ENCODE peak calls at places on chromosomes 11 and 22, in five cellular contexts. One of them, this sample, is unnamed.

GRCh38 chr11:27718346-27718852 is 18.1 kb upstream of the BDNF start:
- DNase-seq in SK-N-DZ: peak
- DNase-seq in activated T-cell treated with anti-CD3 and anti-CD28 coated beads, Interleukin-2, amount 50 U/mL, for 72 hours: no peak
- DNase-seq in upper lobe of right lung: no peak
- DNase-seq in T-helper 1 cell: no peak
- DNase-seq in this sample: peak

GRCh38 chr11:1767399-1768140 is 3.8 kb upstream of the CTSD start:
- DNase-seq in activated T-cell treated with anti-CD3 and anti-CD28 coated beads, Interleukin-2, amount 50 U/mL, for 72 hours: no peak
- DNase-seq in SK-N-DZ: no peak
- DNase-seq in T-helper 1 cell: no peak
- DNase-seq in upper lobe of right lung: peak
- DNase-seq in this sample: no peak

GRCh38 chr22:49312601-49313000 is 515.1 kb downstream of the BRD1 start:
- DNase-seq in SK-N-DZ: no peak
- DNase-seq in activated T-cell treated with anti-CD3 and anti-CD28 coated beads, Interleukin-2, amount 50 U/mL, for 72 hours: no peak
- DNase-seq in upper lobe of right lung: no peak
- DNase-seq in T-helper 1 cell: no peak
- DNase-seq in this sample: no peak

GRCh38 chr11:124114942-124115781 is at the start of gene VWA5A:
- DNase-seq in activated T-cell treated with anti-CD3 and anti-CD28 coated beads, Interleukin-2, amount 50 U/mL, for 72 hours: peak
- DNase-seq in upper lobe of right lung: peak
- DNase-seq in T-helper 1 cell: peak
- DNase-seq in SK-N-DZ: peak
- DNase-seq in this sample: peak

GRCh38 chr11:75450826-75451783 is 18.1 kb upstream of the KLHL35 start:
- DNase-seq in upper lobe of right lung: no peak
- DNase-seq in T-helper 1 cell: peak
- DNase-seq in SK-N-DZ: no peak
- DNase-seq in activated T-cell treated with anti-CD3 and anti-CD28 coated beads, Interleukin-2, amount 50 U/mL, for 72 hours: peak
- DNase-seq in this sample: no peak

GRCh38 chr11:43282607-43283440 is 29.0 kb upstream of the API5 start:
- DNase-seq in activated T-cell treated with anti-CD3 and anti-CD28 coated beads, Interleukin-2, amount 50 U/mL, for 72 hours: peak
- DNase-seq in upper lobe of right lung: peak
- DNase-seq in SK-N-DZ: peak
- DNase-seq in T-helper 1 cell: peak
- DNase-seq in this sample: peak

GRCh38 chr11:130178441-130178971 is 18.9 kb downstream of the ST14 start:
- DNase-seq in SK-N-DZ: no peak
- DNase-seq in upper lobe of right lung: no peak
- DNase-seq in T-helper 1 cell: no peak
- DNase-seq in activated T-cell treated with anti-CD3 and anti-CD28 coated beads, Interleukin-2, amount 50 U/mL, for 72 hours: no peak
- DNase-seq in this sample: no peak

GRCh38 chr11:11608783-11609232 is 13.0 kb downstream of the GALNT18 start:
- DNase-seq in T-helper 1 cell: no peak
- DNase-seq in SK-N-DZ: no peak
- DNase-seq in activated T-cell treated with anti-CD3 and anti-CD28 coated beads, Interleukin-2, amount 50 U/mL, for 72 hours: no peak
- DNase-seq in upper lobe of right lung: no peak
- DNase-seq in this sample: peak

GRCh38 chr22:25754527-25755202 is 12.7 kb downstream of the MYO18B start:
- DNase-seq in upper lobe of right lung: no peak
- DNase-seq in SK-N-DZ: peak
- DNase-seq in T-helper 1 cell: no peak
- DNase-seq in activated T-cell treated with anti-CD3 and anti-CD28 coated beads, Interleukin-2, amount 50 U/mL, for 72 hours: no peak
- DNase-seq in this sample: peak

GRCh38 chr11:35391922-35392813 is 27.2 kb downstream of the SLC1A2 start:
- DNase-seq in upper lobe of right lung: peak
- DNase-seq in SK-N-DZ: peak
- DNase-seq in T-helper 1 cell: peak
- DNase-seq in activated T-cell treated with anti-CD3 and anti-CD28 coated beads, Interleukin-2, amount 50 U/mL, for 72 hours: peak
- DNase-seq in this sample: peak

GRCh38 chr11:22467741-22468140 is 129.6 kb downstream of the SLC17A6 start:
- DNase-seq in upper lobe of right lung: no peak
- DNase-seq in SK-N-DZ: no peak
- DNase-seq in T-helper 1 cell: no peak
- DNase-seq in activated T-cell treated with anti-CD3 and anti-CD28 coated beads, Interleukin-2, amount 50 U/mL, for 72 hours: no peak
- DNase-seq in this sample: no peak

This sample was measured in Daoy.